ENCODE peak calls at places on chromosomes 16 and 17, in five cellular contexts. One of them, this sample, is unnamed.

GRCh38 chr16:5793556-5793955 is 696.0 kb upstream of the EEF2KMT start:
- DNase-seq in NB4: no peak
- DNase-seq in RPMI7951: no peak
- DNase-seq in lower lobe of right lung: no peak
- DNase-seq in GM23338: no peak
- DNase-seq in this sample: no peak

GRCh38 chr16:1180772-1181714 is 28.1 kb downstream of the CACNA1H start:
- DNase-seq in RPMI7951: no peak
- DNase-seq in GM23338: no peak
- DNase-seq in NB4: no peak
- DNase-seq in lower lobe of right lung: no peak
- DNase-seq in this sample: no peak

GRCh38 chr17:4512156-4513112 is 13.8 kb downstream of the SPNS2 start:
- DNase-seq in lower lobe of right lung: no peak
- DNase-seq in NB4: no peak
- DNase-seq in GM23338: no peak
- DNase-seq in RPMI7951: no peak
- DNase-seq in this sample: no peak

GRCh38 chr16:50668368-50669008 is 12.6 kb downstream of the SNX20 start:
- DNase-seq in NB4: no peak
- DNase-seq in GM23338: no peak
- DNase-seq in lower lobe of right lung: peak
- DNase-seq in RPMI7951: no peak
- DNase-seq in this sample: no peak

GRCh38 chr16:75304521-75305363 is 53.3 kb upstream of the BCAR1 start:
- DNase-seq in lower lobe of right lung: no peak
- DNase-seq in RPMI7951: peak
- DNase-seq in NB4: no peak
- DNase-seq in GM23338: no peak
- DNase-seq in this sample: peak

GRCh38 chr16:82675300-82675699 is 48.5 kb downstream of the CDH13 start:
- DNase-seq in NB4: no peak
- DNase-seq in lower lobe of right lung: no peak
- DNase-seq in GM23338: no peak
- DNase-seq in RPMI7951: no peak
- DNase-seq in this sample: no peak

GRCh38 chr16:64094170-64094960 is 1027.5 kb downstream of the CDH11 start:
- DNase-seq in NB4: no peak
- DNase-seq in RPMI7951: peak
- DNase-seq in lower lobe of right lung: no peak
- DNase-seq in GM23338: no peak
- DNase-seq in this sample: no peak

GRCh38 chr17:60151355-60151754 is 1.6 kb downstream of the CA4 start:
- DNase-seq in lower lobe of right lung: peak
- DNase-seq in NB4: peak
- DNase-seq in GM23338: peak
- DNase-seq in RPMI7951: no peak
- DNase-seq in this sample: no peak

GRCh38 chr16:58628845-58629680 is 563 bp downstream of the CNOT1 start:
- DNase-seq in RPMI7951: peak
- DNase-seq in NB4: peak
- DNase-seq in GM23338: peak
- DNase-seq in lower lobe of right lung: peak
- DNase-seq in this sample: peak